ENCODE peak calls at places on chromosomes 11 and 22, in seven cellular contexts. W is heart left ventricle, N is A549, O is K562, M is thyroid gland, A is IMR-90, U is spleen. C is an unnamed sample. For H3K4me1, the result is how much of the 10 kb centered on the place peaks cover.

GRCh38 chr11:117820071-117820470 is 4.5 kb downstream of the FXYD2 start:
- DNase-seq in N (no peak), A (no peak), W (no peak), U (no peak), M (peak), O (no peak), C (no peak)

GRCh38 chr11:8989411-8989810 is 14.4 kb downstream of the NRIP3 start:
- DNase-seq in W (no peak), M (no peak), O (peak), A (peak), U (no peak), N (no peak), C (no peak)

GRCh38 chr11:106627694-106628093 is 390.6 kb downstream of the GUCY1A2 start:
- DNase-seq in U (no peak), M (no peak), W (no peak), A (no peak), N (no peak), O (no peak), C (no peak)

GRCh38 chr11:12266943-12267342 is 110.4 kb upstream of the PARVA start:
- DNase-seq in W (no peak), U (no peak), O (no peak), M (no peak), A (no peak), N (no peak), C (no peak)

GRCh38 chr11:112722876-112723275 is 238.3 kb upstream of the NCAM1 start:
- DNase-seq in A (no peak), W (no peak), M (no peak), U (no peak), N (no peak), O (no peak), C (no peak)

GRCh38 chr22:47836957-47837356 is 1074.5 kb downstream of the TBC1D22A start:
- DNase-seq in U (no peak), M (no peak), N (no peak), O (no peak), A (no peak), W (no peak), C (no peak)

GRCh38 chr11:64642876-64643257 is 51.8 kb downstream of the SLC22A12 start:
- DNase-seq in U (no peak), A (no peak), N (no peak), O (no peak), W (no peak), M (no peak), C (peak)

GRCh38 chr22:36937319-36938027 is 24.0 kb downstream of the CSF2RB start:
- DNase-seq in M (no peak), A (no peak), W (no peak), N (no peak), O (no peak), U (no peak), C (no peak)

GRCh38 chr22:29225422-29226090 is 19.9 kb downstream of the EMID1 start:
- DNase-seq in A (peak), U (peak), W (peak), N (no peak), M (no peak), O (no peak), C (no peak)

GRCh38 chr22:33271390-33272161 is 213.4 kb upstream of the SYN3 start:
- DNase-seq in W (peak), M (peak), U (no peak), O (no peak), A (peak), N (no peak), C (peak)

GRCh38 chr11:91261513-91261912 is 963.1 kb upstream of the FAT3 start:
- DNase-seq in O (no peak), W (no peak), N (no peak), A (no peak), M (no peak), U (no peak), C (no peak)

GRCh38 chr22:25114369-25115362 is 85.0 kb upstream of the CRYBB3 start:
- DNase-seq in W (no peak), N (no peak), O (no peak), A (no peak), M (no peak), U (no peak), C (no peak)

GRCh38 chr11:64396079-64396591 is 37.2 kb downstream of the RPS6KA4 start:
- DNase-seq in W (no peak), A (no peak), O (no peak), U (no peak), N (no peak), M (no peak), C (no peak)

GRCh38 chr22:22042009-22042408 is 59.4 kb upstream of the TOP3B start:
- DNase-seq in U (no peak), A (peak), W (no peak), M (no peak), N (no peak), O (no peak), C (no peak)

GRCh38 chr11:64026575-64027213 is 9.0 kb upstream of the FLRT1 start:
- DNase-seq in M (no peak), N (no peak), O (no peak), U (no peak), W (no peak), A (no peak), C (no peak)

GRCh38 chr22:31177420-31178162 is 17.6 kb downstream of the RNF185 start:
- DNase-seq in U (no peak), O (no peak), N (no peak), W (no peak), M (no peak), A (peak), C (no peak)

GRCh38 chr11:124669193-124669592 is 4.3 kb downstream of the SIAE start:
- DNase-seq in A (peak), N (peak), W (peak), U (no peak), M (peak), O (peak), C (peak)

GRCh38 chr22:47609653-47610052 is 847.2 kb downstream of the TBC1D22A start:
- DNase-seq in W (no peak), N (no peak), A (no peak), M (no peak), U (peak), O (no peak), C (no peak)

GRCh38 chr22:17782158-17782557 is 7.9 kb upstream of the BID start:
- DNase-seq in W (no peak), N (no peak), M (no peak), U (no peak), A (no peak), O (no peak), C (no peak)

GRCh38 chr22:31296258-31296657 is 4.0 kb upstream of the PIK3IP1 start:
- DNase-seq in N (no peak), O (no peak), M (no peak), U (no peak), A (peak), W (no peak), C (no peak)

GRCh38 chr11:1076061-1076665 is 1.5 kb downstream of the MUC2 start:
- DNase-seq in O (no peak), A (no peak), M (no peak), W (no peak), N (no peak), U (peak), C (peak)

GRCh38 chr11:47946682-47947575 is 33.4 kb upstream of the PTPRJ start:
- DNase-seq in O (peak), M (peak), N (peak), W (peak), U (peak), A (peak), C (peak)

GRCh38 chr11:47078751-47079524 is 97.7 kb downstream of the ARFGAP2 start:
- DNase-seq in W (no peak), A (peak), M (no peak), N (no peak), O (no peak), U (no peak), C (no peak)

GRCh38 chr11:9025101-9025850 is 21.5 kb upstream of the NRIP3 start:
- DNase-seq in O (no peak), A (no peak), W (no peak), N (no peak), M (no peak), U (no peak), C (no peak)

GRCh38 chr11:8225589-8226036 is 38.1 kb downstream of the LMO1 start:
- DNase-seq in O (peak), M (peak), A (peak), U (peak), N (peak), W (peak), C (peak)

GRCh38 chr11:116104480-116105174 is 600.4 kb upstream of the CADM1 start:
- DNase-seq in A (no peak), N (no peak), W (no peak), M (no peak), O (no peak), U (no peak), C (no peak)

GRCh38 chr11:13040969-13041561 is 31.9 kb downstream of the RASSF10 start:
- DNase-seq in U (no peak), M (no peak), O (no peak), N (no peak), W (no peak), A (no peak), C (no peak)

GRCh38 chr11:85784907-85785306 is 26.0 kb downstream of the SYTL2 start:
- DNase-seq in W (no peak), M (no peak), U (no peak), O (no peak), N (no peak), A (no peak), C (no peak)

GRCh38 chr22:31279327-31279669 is 13.0 kb downstream of the PIK3IP1 start:
- DNase-seq in M (no peak), N (no peak), W (no peak), O (no peak), U (no peak), A (no peak), C (no peak)

GRCh38 chr11:129846508-129847335 is 31.1 kb downstream of the TMEM45B start:
- DNase-seq in N (no peak), A (peak), M (no peak), O (no peak), U (no peak), W (no peak), C (no peak)

GRCh38 chr11:14500181-14500651 is 605 bp upstream of the COPB1 start:
- DNase-seq in U (peak), M (peak), W (peak), A (peak), N (peak), O (no peak), C (peak)

GRCh38 chr11:76241243-76242000 is 35.1 kb upstream of the WNT11 start:
- DNase-seq in A (no peak), M (no peak), N (no peak), U (peak), W (no peak), O (no peak), C (no peak)

GRCh38 chr11:100824041-100824440 is 137.0 kb downstream of the ARHGAP42 start:
- DNase-seq in M (no peak), U (no peak), W (no peak), A (no peak), N (no peak), O (no peak), C (no peak)

GRCh38 chr11:117217141-117217609 is 14.7 kb downstream of the PCSK7 start:
- DNase-seq in M (no peak), N (no peak), W (no peak), A (peak), O (no peak), U (no peak), C (no peak)

GRCh38 chr11:6606471-6607189 is 3.1 kb downstream of the ILK start:
- DNase-seq in W (peak), U (peak), N (peak), M (peak), O (peak), A (peak), C (peak)

GRCh38 chr11:6602096-6602940 is 1.1 kb downstream of the RRP8 start:
- DNase-seq in A (no peak), N (no peak), O (no peak), M (no peak), W (no peak), U (no peak), C (no peak)

GRCh38 chr11:6603287-6604080 is at the start of the genes ILK and RRP8:
- DNase-seq in A (peak), M (peak), N (peak), O (peak), W (peak), U (peak), C (peak)

GRCh38 chr11:6607190-6607635 is 3.6 kb downstream of the ILK start:
- DNase-seq in A (no peak), O (no peak), M (no peak), U (no peak), N (no peak), W (no peak), C (no peak)

DNA sequence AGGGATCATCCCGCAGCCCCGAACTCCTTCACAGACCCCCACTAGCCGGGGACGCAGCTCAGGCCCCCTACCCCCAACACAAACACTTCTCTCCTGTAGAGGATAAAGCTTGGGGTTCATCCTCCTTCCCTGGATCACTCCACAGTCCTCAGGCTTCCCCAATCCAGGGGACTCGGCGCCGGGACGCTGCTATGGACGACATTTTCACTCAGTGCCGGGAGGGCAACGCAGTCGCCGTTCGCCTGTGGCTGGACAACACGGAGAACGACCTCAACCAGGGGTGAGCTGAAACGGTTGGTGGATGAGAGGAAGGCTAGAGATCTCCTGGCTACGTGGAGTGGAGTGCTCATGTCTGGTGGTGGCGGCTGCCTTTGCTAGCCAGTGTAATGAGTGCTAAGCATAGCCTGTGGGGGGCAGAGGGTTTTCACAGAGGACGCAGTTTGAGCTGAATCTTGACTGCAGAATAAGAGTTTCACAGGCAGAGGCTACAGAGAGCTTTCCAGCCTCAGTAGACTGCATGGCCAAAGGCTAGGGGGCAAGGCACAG is 580 bp downstream of the ILK start:
- DNase-seq in U (peak), A (peak), O (peak), M (peak), N (peak), W (peak), C (peak)
- TF ChIP-seq POLR2A in U (peak), A (no peak), O (no peak), M (peak), N (no peak), W (no peak), C (no peak)

DNA sequence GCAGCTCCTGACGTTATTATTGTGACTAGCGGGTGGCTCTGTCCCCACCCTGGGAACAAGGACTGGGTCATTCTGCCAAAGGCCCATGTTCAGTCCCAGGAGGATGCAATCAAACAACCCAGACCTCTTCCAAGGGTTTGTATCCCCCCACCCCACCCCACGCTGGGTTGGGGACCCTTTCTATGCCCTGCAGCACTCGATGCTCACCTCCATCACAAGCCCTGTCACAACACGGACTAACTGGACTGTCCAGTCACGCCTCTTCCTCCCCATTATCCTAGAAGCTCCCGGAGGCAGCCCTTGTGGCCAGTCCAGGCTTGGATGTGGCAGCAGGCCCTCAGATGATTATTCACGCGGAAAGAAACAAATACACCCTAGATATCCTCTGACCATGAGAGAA is 3.7 kb downstream of the SHANK2 start:
- DNase-seq in M (peak), U (no peak), W (no peak), N (no peak), O (no peak), A (no peak), C (no peak)
- H3K4me1 ChIP-seq in M (half or more), U (under half), W (under half), N (under half), O (under half), A (under half), C (under half)

GRCh38 chr11:69682221-69682620 is 7.1 kb upstream of the LTO1 start:
- DNase-seq in M (no peak), O (no peak), U (peak), N (no peak), W (no peak), A (no peak), C (no peak)
- TF ChIP-seq POLR2A in M (no peak), O (no peak), U (no peak), N (no peak), W (no peak), A (no peak), C (no peak)

GRCh38 chr11:17015639-17016125 is 1.5 kb upstream of the PLEKHA7 start:
- DNase-seq in M (no peak), N (no peak), U (no peak), O (no peak), W (no peak), A (peak), C (no peak)

GRCh38 chr11:17020831-17021230 is 6.6 kb upstream of the PLEKHA7 start:
- DNase-seq in U (no peak), O (no peak), W (no peak), M (no peak), A (no peak), N (no peak), C (no peak)

GRCh38 chr11:17014774-17015638 is 792 bp upstream of the PLEKHA7 start:
- DNase-seq in U (no peak), O (peak), W (peak), M (peak), N (peak), A (no peak), C (no peak)

GRCh38 chr11:17021550-17021949 is 7.3 kb upstream of the PLEKHA7 start:
- DNase-seq in A (no peak), W (no peak), U (no peak), O (no peak), N (no peak), M (no peak), C (no peak)

DNA sequence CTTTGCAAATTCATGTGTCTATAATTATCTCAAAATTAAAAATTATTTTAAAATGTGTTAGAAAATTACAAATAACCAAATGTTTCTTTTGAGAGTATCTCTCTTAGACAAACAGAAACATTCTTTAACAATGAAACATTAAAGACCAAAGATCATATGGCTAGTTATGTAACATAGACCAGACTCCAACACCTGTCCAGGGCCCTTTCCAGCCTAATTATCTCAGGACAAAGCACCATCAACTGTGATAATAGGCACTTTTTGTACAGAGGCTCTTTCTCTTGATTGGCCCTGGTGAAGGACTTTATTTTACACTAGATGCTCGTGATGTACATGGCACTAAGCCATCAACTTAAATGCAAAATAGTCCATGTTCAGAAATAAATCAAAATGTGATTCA is 5.0 kb upstream of the PLEKHA7 start:
- DNase-seq in W (no peak), O (no peak), A (no peak), N (no peak), M (no peak), U (no peak), C (no peak)
- H3K4me1 ChIP-seq in W (under half), O (under half), A (under half), N (under half), M (under half), U (under half), C (under half)

GRCh38 chr11:61791737-61792309 is 576 bp downstream of the TMEM258 start:
- DNase-seq in U (no peak), N (peak), M (peak), A (peak), O (peak), W (peak), C (peak)

GRCh38 chr11:61792310-61793083 is at the start of the genes FEN1 and TMEM258:
- DNase-seq in N (peak), A (peak), W (peak), M (peak), U (peak), O (peak), C (peak)

GRCh38 chr11:61794579-61794978 is 1.9 kb downstream of the FEN1 start:
- DNase-seq in M (no peak), W (no peak), U (no peak), N (no peak), A (no peak), O (no peak), C (no peak)

GRCh38 chr11:61793829-61794204 is 1.1 kb downstream of the FEN1 start:
- DNase-seq in M (no peak), U (peak), O (no peak), N (no peak), W (no peak), A (no peak), C (no peak)

DNA sequence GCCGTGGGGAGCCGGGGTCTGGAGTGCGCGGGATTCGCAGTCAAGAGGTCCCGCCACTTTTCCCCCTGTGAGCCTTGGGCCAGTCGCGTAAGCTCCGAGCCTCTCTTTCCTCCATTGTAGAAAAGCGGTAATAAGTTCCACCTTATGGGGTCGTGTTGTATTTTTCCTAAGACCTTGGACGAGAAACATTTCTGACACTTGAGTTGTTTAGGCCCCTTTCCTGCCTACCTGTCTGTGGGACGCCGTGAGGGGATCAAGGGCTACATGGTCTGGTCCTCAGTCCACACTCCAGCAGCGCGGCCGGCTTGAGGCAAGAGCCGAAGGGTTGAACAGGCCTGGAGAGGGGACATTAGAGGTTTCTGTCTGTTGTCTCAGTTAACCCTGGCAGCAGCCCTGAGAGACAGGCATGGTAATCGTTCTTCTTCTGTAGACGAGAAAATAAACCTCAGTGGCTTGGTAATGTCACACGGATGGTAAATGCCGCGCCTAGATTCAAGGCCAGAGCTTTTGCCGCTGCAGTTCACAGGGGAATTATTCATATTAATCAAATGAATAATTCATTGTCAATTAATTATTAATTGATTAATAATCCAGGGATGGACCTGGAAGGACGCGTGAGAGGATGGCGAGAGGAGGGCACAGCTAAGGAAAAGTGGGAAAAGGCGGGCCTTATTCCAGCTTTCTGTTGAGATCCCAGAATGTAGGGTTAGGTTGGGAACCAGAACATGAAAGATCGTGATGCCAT is 545 bp downstream of the FEN1 start:
- DNase-seq in O (no peak), U (peak), A (no peak), W (no peak), M (no peak), N (peak), C (no peak)
- TF ChIP-seq POLR2A in O (no peak), U (no peak), A (no peak), W (no peak), M (no peak), N (no peak), C (no peak)

C was measured in ovary.